ENCODE peak calls at places on chromosomes 4 and X, in four cellular contexts. W is H9, I is trophoblast cell, A is neuronal stem cell. B is an unnamed sample.
A peak's percentile ranks its signal among the peaks of the same experiment; 100 is the strongest.

GRCh38 chrX:68995780-68996551 is 167.1 kb downstream of the EFNB1 start:
- DNase-seq in W (peak; percentile 10), A (no peak), I (no peak), B (peak; percentile 12)

GRCh38 chr4:7411896-7412585 is 22.7 kb downstream of the PSAPL1 start:
- DNase-seq in I (no peak), W (no peak), A (no peak), B (no peak)

GRCh38 chrX:48076343-48076742 is 4.9 kb upstream of the ZNF630 start:
- DNase-seq in I (no peak), A (no peak), W (no peak), B (no peak)

GRCh38 chrX:27162496-27162895 is 300.6 kb downstream of the PPP4R3C start:
- DNase-seq in A (no peak), I (no peak), W (no peak), B (no peak)

GRCh38 chrX:122565952-122566351 is 618.1 kb upstream of the GRIA3 start:
- DNase-seq in A (no peak), W (no peak), I (peak; percentile 49), B (peak; percentile 89)

GRCh38 chr4:156838761-156839160 is 132.8 kb downstream of the PDGFC start:
- DNase-seq in W (no peak), I (no peak), A (no peak), B (peak; percentile 33)

GRCh38 chr4:161356351-161356750 is 807.4 kb downstream of the FSTL5 start:
- DNase-seq in I (no peak), W (no peak), A (no peak), B (no peak)

GRCh38 chrX:87067795-87068194 is 449.8 kb upstream of the KLHL4 start:
- DNase-seq in W (no peak), I (no peak), A (no peak), B (no peak)

GRCh38 chrX:41518127-41518840 is 71.1 kb downstream of the NYX start:
- DNase-seq in W (no peak), A (no peak), I (no peak), B (no peak)

GRCh38 chr4:105569014-105569850 is 16.8 kb downstream of the ARHGEF38 start:
- DNase-seq in I (peak; percentile 2), A (no peak), W (no peak), B (no peak)

GRCh38 chr4:150229538-150229937 is 151.3 kb downstream of the DCLK2 start:
- DNase-seq in A (no peak), I (no peak), W (no peak), B (peak; percentile 74)

GRCh38 chr4:150231108-150231770 is 153.0 kb downstream of the DCLK2 start:
- DNase-seq in I (no peak), W (no peak), A (no peak), B (peak; percentile 47)

GRCh38 chr4:150232029-150232428 is 153.8 kb downstream of the DCLK2 start:
- DNase-seq in W (no peak), A (no peak), I (no peak), B (no peak)

GRCh38 chr4:150234246-150234645 is 156.0 kb downstream of the DCLK2 start:
- DNase-seq in I (no peak), W (no peak), A (no peak), B (peak; percentile 60)

DNA sequence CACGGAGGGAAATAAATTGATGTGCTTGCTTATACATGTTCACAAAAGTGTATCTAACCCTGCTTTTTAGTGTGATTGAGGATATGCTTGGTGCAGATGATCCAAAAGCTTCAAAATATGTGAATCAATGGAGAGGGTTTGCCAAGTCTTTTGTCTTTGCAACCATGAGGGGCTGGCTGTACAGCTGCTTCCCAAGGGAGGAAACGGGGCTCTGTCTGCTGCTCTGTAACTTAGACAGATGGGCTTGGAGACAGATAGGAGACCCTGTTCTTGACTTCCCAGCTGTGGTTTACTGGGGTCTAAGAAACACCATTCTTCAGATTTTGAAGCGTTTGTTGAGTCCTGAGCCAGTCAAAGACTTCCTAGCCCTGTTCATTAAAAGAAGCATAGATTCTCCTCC is 152.3 kb downstream of the DCLK2 start:
- DNase-seq in A (no peak), I (no peak), W (no peak), B (no peak)
- H4K8ac ChIP-seq in A (no peak overlapping the region), I (no peak overlapping the region), W (no peak overlapping the region), B (no peak overlapping the region)

DNA sequence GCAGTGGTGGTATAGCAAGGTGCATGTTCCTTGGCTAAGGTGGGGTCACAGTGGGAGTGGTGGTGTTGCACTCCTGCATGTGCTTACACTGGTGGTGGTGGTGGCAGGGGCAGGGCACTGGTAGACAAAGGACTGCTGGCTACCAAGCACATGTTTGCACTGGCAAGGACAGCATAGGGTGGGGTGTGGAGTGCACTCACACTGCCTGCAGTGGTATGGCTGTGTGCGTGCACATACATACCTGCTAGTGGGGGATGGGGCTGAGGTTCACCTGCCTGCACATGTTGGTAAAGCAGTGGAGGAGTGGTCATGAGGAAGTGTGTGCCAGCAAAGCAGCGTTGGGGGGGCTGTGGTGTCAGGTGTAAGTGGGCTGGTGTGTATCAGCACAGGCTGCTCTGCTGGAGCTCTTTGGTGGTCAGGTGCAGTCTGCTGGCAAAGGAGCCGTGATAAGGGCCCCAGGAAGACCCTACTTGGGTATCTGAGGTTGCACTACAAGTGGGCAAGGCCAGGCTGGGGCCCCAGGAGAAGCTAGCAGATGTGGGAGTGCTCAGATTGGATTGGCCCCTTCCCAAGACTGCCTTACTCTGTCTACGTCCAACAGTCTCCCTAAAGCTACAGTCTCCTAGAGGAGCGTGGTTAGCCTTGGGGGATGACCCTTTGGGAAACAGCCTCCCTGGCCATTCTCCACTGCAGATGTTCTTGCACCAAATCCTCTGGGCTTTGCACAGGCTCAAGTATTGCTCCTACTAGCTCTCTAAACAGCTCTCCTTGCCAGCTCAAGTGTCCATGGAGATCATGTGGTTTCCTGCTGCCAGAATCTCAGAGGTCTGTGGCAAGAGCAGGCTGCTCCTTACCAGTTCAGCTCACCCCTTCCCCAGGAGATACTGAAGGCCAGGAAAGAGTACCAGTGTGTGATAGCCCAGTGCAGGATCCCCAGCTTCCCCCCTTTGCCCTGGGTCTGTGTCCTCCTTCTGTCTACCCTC is 486.3 kb upstream of the PABPC4L start:
- DNase-seq in W (no peak), A (no peak), I (no peak), B (no peak)
- H2BK12ac ChIP-seq in W (no peak overlapping the region), A (no peak overlapping the region), I (no peak overlapping the region), B (no peak overlapping the region)

GRCh38 chr4:3339566-3339965 is 46.7 kb downstream of the RGS12 start:
- DNase-seq in I (no peak), W (no peak), A (no peak), B (no peak)
- H3K4me1 ChIP-seq in I (no peaks in the 10 kb centered on the region), W (peaks cover 2% of the 10 kb centered on the region), A (peaks cover 7% of the 10 kb centered on the region), B (peaks cover 8% of the 10 kb centered on the region)

GRCh38 chrX:19953145-19953544 is 37.7 kb downstream of the BCLAF3 start:
- DNase-seq in I (no peak), W (no peak), A (no peak), B (no peak)

GRCh38 chrX:19958530-19959486 is 32.1 kb downstream of the BCLAF3 start:
- DNase-seq in A (no peak), I (no peak), W (no peak), B (peak; percentile 3)

GRCh38 chrX:19955306-19955705 is 35.6 kb downstream of the BCLAF3 start:
- DNase-seq in A (no peak), W (no peak), I (no peak), B (no peak)

GRCh38 chrX:19954707-19955106 is 36.2 kb downstream of the BCLAF3 start:
- DNase-seq in I (no peak), W (no peak), A (no peak), B (no peak)

DNA sequence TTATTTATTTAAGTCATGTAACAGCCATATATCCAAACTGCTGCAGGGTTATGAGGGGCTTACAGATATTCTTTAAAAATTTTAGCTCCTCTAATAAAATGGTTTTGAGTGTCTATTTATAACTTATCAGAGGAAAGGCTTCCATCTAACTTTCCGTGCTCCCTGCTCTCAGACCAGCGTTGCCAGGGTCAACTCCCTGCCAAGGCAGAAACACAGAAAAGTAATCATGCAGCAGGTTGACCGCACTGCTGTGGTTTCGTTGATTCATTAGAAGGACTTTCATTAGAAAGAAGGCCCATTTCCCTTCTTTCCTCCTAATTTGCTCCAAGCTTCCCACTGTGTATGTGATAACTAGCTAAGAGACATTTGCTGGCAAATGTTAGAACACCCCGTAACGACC is 33.9 kb downstream of the BCLAF3 start:
- DNase-seq in W (no peak), A (no peak), I (no peak), B (no peak)
- H4K8ac ChIP-seq in W (no peak overlapping the region), A (no peak overlapping the region), I (no peak overlapping the region), B (no peak overlapping the region)

GRCh38 chr4:2767705-2768074 is 11.6 kb upstream of the TNIP2 start:
- DNase-seq in A (no peak), I (no peak), W (no peak), B (no peak)

GRCh38 chr4:2768124-2768523 is 12.0 kb upstream of the TNIP2 start:
- DNase-seq in W (no peak), A (no peak), I (no peak), B (no peak)

GRCh38 chr4:2765832-2766526 is 9.8 kb upstream of the TNIP2 start:
- DNase-seq in I (no peak), W (no peak), A (no peak), B (no peak)

GRCh38 chr4:2768921-2769336 is 12.8 kb upstream of the TNIP2 start:
- DNase-seq in I (no peak), W (no peak), A (no peak), B (peak; percentile 39)

DNA sequence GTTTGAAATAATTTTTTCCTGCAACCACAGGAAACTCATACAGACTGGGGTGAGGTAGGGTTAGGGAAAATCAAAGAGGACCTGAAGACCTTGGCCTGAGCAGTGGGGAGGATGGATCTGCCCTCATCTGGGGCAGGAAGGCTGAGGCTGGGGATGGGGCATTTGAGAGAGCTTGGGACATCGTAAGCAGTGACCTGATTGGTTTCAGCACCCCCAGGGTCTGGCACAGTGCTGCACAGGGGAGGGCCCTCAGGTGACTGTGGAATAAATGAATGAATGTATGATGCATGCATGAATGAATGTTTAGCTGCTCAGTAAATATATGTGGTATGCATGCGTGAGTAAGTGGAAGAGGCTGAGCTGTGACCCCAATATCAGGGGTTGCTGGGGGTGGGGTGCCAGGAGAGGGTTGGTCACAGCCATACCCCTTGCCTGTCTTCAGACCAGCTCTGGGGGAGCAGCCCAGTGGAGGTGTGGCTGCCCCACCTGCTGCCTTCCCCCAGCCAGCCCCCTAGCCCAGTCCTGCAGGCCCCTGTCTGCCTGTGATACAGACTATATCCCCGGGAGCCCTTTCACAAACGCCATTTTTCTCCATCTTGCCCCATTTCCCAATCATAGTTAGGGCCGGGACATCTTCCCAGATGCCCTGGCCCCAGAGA is 11.0 kb upstream of the TNIP2 start:
- DNase-seq in A (no peak), I (no peak), W (no peak), B (no peak)
- H2BK12ac ChIP-seq in A (no peak overlapping the region), I (no peak overlapping the region), W (no peak overlapping the region), B (no peak overlapping the region)